ENCODE peak calls at places on chromosomes 3 and 15, in six cellular contexts. X is A549, C is transverse colon, I is suprapubic skin, F is IMR-90, D is NB4. S is an unnamed sample.

GRCh38 chr3:72319202-72320095 is 528.8 kb downstream of the SHQ1 start:
- DNase-seq in X (no peak), C (no peak), I (no peak), F (peak; percentile 56), D (peak; percentile 59), S (no peak)

GRCh38 chr3:44065311-44065710 is 176.4 kb upstream of the TOPAZ1 start:
- DNase-seq in X (no peak), C (no peak), I (no peak), F (no peak), D (no peak), S (no peak)

GRCh38 chr15:57440799-57441198 is 64.5 kb downstream of the CGNL1 start:
- DNase-seq in X (no peak), C (no peak), I (no peak), F (peak; percentile 84), D (no peak), S (no peak)

GRCh38 chr15:40922608-40923005 is 6.5 kb upstream of the DLL4 start:
- DNase-seq in X (no peak), C (no peak), I (peak; percentile 54), F (no peak), D (no peak), S (no peak)

GRCh38 chr3:45088543-45088942 is 57.6 kb downstream of the CDCP1 start:
- DNase-seq in X (no peak), C (peak; percentile 57), I (no peak), F (no peak), D (no peak), S (no peak)

GRCh38 chr15:44495562-44495961 is 41.4 kb upstream of the EIF3J start:
- DNase-seq in X (no peak), C (no peak), I (no peak), F (no peak), D (no peak), S (no peak)

GRCh38 chr3:182979719-182980191 is 583 bp downstream of the DCUN1D1 start:
- DNase-seq in X (peak; percentile 6), C (peak; percentile 35), I (peak; percentile 65), F (peak; percentile 5), D (peak; percentile 63), S (no peak)

GRCh38 chr3:140914384-140914945 is 27.2 kb upstream of the SLC25A36 start:
- DNase-seq in X (no peak), C (no peak), I (no peak), F (no peak), D (peak; percentile 4), S (no peak)

GRCh38 chr15:57550640-57551039 is 41.1 kb upstream of the MYZAP start:
- DNase-seq in X (no peak), C (peak; percentile 75), I (no peak), F (no peak), D (no peak), S (peak; percentile 33)

GRCh38 chr3:27287052-27287451 is 82.1 kb downstream of the NEK10 start:
- DNase-seq in X (no peak), C (no peak), I (no peak), F (no peak), D (no peak), S (no peak)

GRCh38 chr3:38454179-38454883 is 641 bp downstream of the ACVR2B start:
- DNase-seq in X (peak; percentile 33), C (peak; percentile 76), I (peak; percentile 72), F (peak; percentile 13), D (peak; percentile 48), S (no peak)
- TF ChIP-seq POLR2A in X (peak; percentile 2), C (peak; percentile 65), I (no peak), F (no peak), D (no peak), S (peak; percentile 20)

GRCh38 chr3:187743195-187744141 is 1.8 kb downstream of the BCL6 start:
- DNase-seq in X (peak; percentile 15), C (peak; percentile 66), I (peak; percentile 88), F (peak; percentile 46), D (peak; percentile 39), S (peak; percentile 52)
- TF ChIP-seq POLR2A in X (no peak), C (peak; percentile 62), I (peak; percentile 48), F (peak; percentile 50), D (no peak), S (peak; percentile 36)

DNA sequence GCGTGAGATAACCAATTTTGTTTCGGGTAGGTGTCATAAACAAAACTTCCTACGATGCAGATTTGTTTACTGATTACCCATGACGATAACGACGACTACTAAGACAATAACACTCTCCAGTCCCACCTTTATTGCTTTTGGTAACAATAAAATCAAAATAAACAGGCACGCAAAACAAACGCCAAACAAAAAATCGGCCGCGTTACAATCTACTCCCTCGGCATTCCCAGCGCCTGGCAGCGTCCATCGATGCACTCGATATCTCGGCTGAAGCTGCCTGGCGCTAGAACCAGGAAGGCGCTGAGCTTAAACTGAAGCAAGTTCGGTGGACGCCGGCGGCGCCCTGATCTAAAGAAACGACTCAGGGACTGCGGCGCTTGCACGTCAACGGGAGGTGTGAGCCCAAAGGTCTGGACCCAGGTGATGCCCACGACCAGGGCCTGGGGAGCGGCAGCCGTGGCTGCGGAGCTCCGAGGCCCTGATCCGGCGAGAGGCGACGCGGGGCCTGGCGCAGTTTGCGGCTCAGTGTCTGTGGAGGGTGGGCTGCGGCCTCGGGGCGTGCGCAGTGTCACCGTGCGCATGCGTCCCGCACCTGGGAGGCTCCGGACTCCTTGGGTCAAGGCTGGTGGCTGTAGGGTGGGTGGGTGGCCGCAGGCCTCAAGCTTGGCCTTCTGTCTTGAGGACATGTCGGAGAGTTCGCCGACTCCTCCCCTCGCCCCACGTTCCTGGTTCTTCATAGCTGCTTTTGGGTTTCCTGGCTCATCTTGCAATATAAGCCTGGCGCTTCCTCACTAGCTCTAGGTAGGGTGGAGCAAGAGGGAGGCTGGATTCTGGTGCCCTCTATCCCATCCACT is at the start of gene RSRC1:
- DNase-seq in X (peak; percentile 67), C (peak; percentile 86), I (peak; percentile 85), F (peak; percentile 89), D (peak; percentile 90), S (peak; percentile 80)
- TF ChIP-seq POLR2A in X (peak; percentile 81), C (peak; percentile 53), I (no peak), F (peak; percentile 50), D (peak; percentile 74), S (peak; percentile 16)

DNA sequence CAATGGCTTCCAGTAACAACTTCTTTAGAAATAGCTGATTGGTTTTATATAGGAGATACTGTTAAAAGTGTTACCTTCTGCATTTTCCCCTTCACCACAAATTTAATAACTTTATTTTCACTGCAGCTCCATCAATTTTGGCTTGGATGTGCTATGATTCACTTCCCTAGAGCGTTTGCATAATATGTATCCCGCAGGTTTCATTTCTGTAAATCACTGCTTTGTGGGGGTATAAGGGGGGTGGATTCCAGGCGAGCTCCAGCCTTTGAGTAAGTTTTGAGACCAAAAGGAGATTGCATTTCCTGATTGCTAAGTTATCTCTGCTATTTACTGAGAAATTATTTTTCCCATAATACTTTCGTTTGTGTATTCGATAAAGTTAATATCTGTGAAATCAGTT is 232.6 kb downstream of the TBL1XR1 start:
- DNase-seq in X (no peak), C (no peak), I (no peak), F (no peak), D (no peak), S (no peak)
- TF ChIP-seq POLR2A in X (no peak), C (no peak), I (no peak), F (no peak), D (no peak), S (no peak)

GRCh38 chr3:129183569-129184395 is at the start of gene CNBP:
- DNase-seq in X (peak; percentile 86), C (peak; percentile 95), I (peak; percentile 93), F (peak; percentile 92), D (peak; percentile 97), S (peak; percentile 94)
- TF ChIP-seq POLR2A in X (peak; percentile 61), C (peak; percentile 99), I (peak; percentile 96), F (peak; percentile 97), D (peak; percentile 80), S (peak; percentile 100)

GRCh38 chr15:88655103-88655553 is 16.3 kb downstream of the ISG20 start:
- DNase-seq in X (no peak), C (no peak), I (no peak), F (no peak), D (no peak), S (no peak)
- TF ChIP-seq POLR2A in X (no peak), C (no peak), I (no peak), F (no peak), D (no peak), S (no peak)

GRCh38 chr15:65087411-65087810 is 10.9 kb downstream of the KBTBD13 start:
- DNase-seq in X (no peak), C (no peak), I (no peak), F (no peak), D (no peak), S (no peak)

GRCh38 chr15:65086680-65087111 is 10.2 kb downstream of the KBTBD13 start:
- DNase-seq in X (peak; percentile 43), C (no peak), I (no peak), F (no peak), D (peak; percentile 27), S (no peak)

GRCh38 chr15:65089206-65089824 is 12.8 kb downstream of the KBTBD13 start:
- DNase-seq in X (no peak), C (no peak), I (no peak), F (peak; percentile 68), D (no peak), S (peak; percentile 25)

GRCh38 chr15:65087873-65088642 is 11.5 kb downstream of the KBTBD13 start:
- DNase-seq in X (no peak), C (peak; percentile 73), I (no peak), F (no peak), D (no peak), S (peak; percentile 55)

DNA sequence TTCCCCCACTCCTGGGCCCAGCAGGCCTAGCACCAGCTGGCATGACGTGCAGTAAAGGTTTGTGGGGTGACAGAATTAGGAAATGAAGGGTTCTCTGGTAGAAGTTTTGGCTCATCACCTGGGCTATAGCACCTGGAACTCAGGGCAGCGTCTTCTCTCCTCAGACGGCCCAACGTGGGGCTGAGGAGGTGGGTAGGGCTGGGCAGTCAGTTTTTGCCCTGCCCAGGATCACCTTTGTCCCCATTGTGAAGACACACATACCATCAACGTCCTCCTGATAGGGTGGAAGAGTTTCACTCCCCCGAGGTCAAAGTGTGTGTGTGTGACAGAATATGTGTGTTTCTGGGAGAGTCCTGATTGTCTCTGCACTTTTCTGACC is 12.1 kb downstream of the KBTBD13 start:
- DNase-seq in X (no peak), C (peak; percentile 73), I (no peak), F (no peak), D (no peak), S (no peak)
- TF ChIP-seq POLR2A in X (no peak), C (peak; percentile 55), I (no peak), F (no peak), D (no peak), S (no peak)

S was measured in gastrocnemius medialis.